ENCODE peak calls at places on chromosomes 12 and 14, in nine cellular contexts. N is astrocyte of the spinal cord; R is T-helper 2 cell treated with Interferon-gamma antibody and Interleukin-4, amounts not matched to agents 5 μg/mL and 100 μg/mL, for 36 hours; O is choroid plexus epithelial cell; P is nephron progenitor cell; B is fibroblast of lung; Q is amniotic stem cell; F is GM12865; J is posterior cingulate gyrus. T is an unnamed sample.
A peak's percentile ranks its signal among the peaks of the same experiment; 100 is the strongest.

GRCh38 chr12:116710367-116710766 is 27.5 kb downstream of the SPRING1 start:
- DNase-seq in R (no peak), O (no peak), Q (no peak), F (no peak), J (no peak), P (no peak), N (no peak), B (no peak), T (no peak)

GRCh38 chr12:47729233-47729632 is 3.9 kb upstream of the ENDOU start:
- DNase-seq in Q (no peak), O (no peak), F (no peak), R (no peak), J (no peak), P (no peak), N (peak; percentile 15), B (peak; percentile 29), T (no peak)

GRCh38 chr12:109053382-109054123 is 1.2 kb downstream of the USP30 start:
- DNase-seq in F (peak; percentile 64), B (no peak), J (no peak), O (peak; percentile 25), P (no peak), Q (no peak), N (no peak), R (peak; percentile 33), T (no peak)

GRCh38 chr12:75439048-75439447 is 41.5 kb upstream of the GLIPR1 start:
- DNase-seq in P (no peak), N (no peak), O (no peak), Q (no peak), B (peak; percentile 45), J (no peak), R (no peak), F (no peak), T (no peak)

GRCh38 chr12:46124848-46125619 is 134.7 kb upstream of the SCAF11 start:
- DNase-seq in J (peak; percentile 57), O (peak; percentile 93), B (peak; percentile 81), P (peak; percentile 47), Q (peak; percentile 35), N (peak; percentile 85), R (peak; percentile 22), F (peak; percentile 80), T (peak; percentile 54)

GRCh38 chr14:41607119-41607785 is 576 bp downstream of the LRFN5 start:
- DNase-seq in O (peak; percentile 32), Q (no peak), N (peak; percentile 56), B (peak; percentile 19), R (no peak), J (peak; percentile 26), P (peak; percentile 22), F (no peak), T (no peak)

GRCh38 chr12:16453319-16453718 is 105.9 kb downstream of the MGST1 start:
- DNase-seq in N (no peak), F (no peak), Q (no peak), P (no peak), O (no peak), R (no peak), J (no peak), B (no peak), T (no peak)

GRCh38 chr12:12473223-12473622 is 89.4 kb downstream of the DUSP16 start:
- DNase-seq in P (no peak), F (no peak), O (no peak), R (no peak), J (no peak), Q (no peak), N (no peak), B (no peak), T (no peak)

GRCh38 chr14:102922490-102923200 is at the start of gene AMN:
- DNase-seq in P (no peak), Q (no peak), J (no peak), R (peak; percentile 9), O (no peak), F (peak; percentile 58), N (no peak), B (no peak), T (peak; percentile 9)

GRCh38 chr12:75471928-75472865 is 8.4 kb upstream of the GLIPR1 start:
- DNase-seq in Q (no peak), P (no peak), F (no peak), J (no peak), R (no peak), O (no peak), N (no peak), B (no peak), T (no peak)

GRCh38 chr12:89200217-89200616 is 152.1 kb downstream of the DUSP6 start:
- DNase-seq in B (no peak), J (no peak), R (no peak), P (no peak), F (no peak), O (no peak), N (no peak), Q (no peak), T (no peak)

GRCh38 chr14:90426663-90427062 is 29.8 kb downstream of the CALM1 start:
- DNase-seq in Q (no peak), F (no peak), O (peak; percentile 76), R (no peak), P (no peak), B (peak; percentile 36), J (no peak), N (peak; percentile 10), T (peak; percentile 71)

GRCh38 chr12:20629414-20630156 is 65.5 kb upstream of the SLCO1C1 start:
- DNase-seq in Q (no peak), J (no peak), F (no peak), B (peak; percentile 79), O (peak; percentile 86), P (no peak), R (no peak), N (peak; percentile 68), T (no peak)

GRCh38 chr12:111304642-111305071 is 64.2 kb downstream of the PHETA1 start:
- DNase-seq in N (peak; percentile 8), P (peak; percentile 50), F (peak; percentile 47), R (no peak), Q (no peak), J (no peak), O (peak; percentile 13), B (no peak), T (no peak)

GRCh38 chr12:111404362-111405148 is 1.2 kb upstream of the SH2B3 start:
- DNase-seq in Q (no peak), B (peak; percentile 47), J (no peak), O (peak; percentile 67), N (no peak), F (peak; percentile 86), P (peak; percentile 33), R (peak; percentile 77), T (no peak)

GRCh38 chr14:23539209-23539866 is 12.2 kb downstream of the ZFHX2 start:
- DNase-seq in F (peak; percentile 49), N (peak; percentile 31), R (no peak), Q (no peak), B (no peak), O (peak; percentile 63), J (no peak), P (peak; percentile 71), T (peak; percentile 59)

GRCh38 chr14:75456069-75457023 is 28.5 kb downstream of the JDP2 start:
- DNase-seq in J (no peak), N (no peak), B (no peak), F (no peak), R (no peak), P (no peak), O (no peak), Q (no peak), T (no peak)

GRCh38 chr12:57242691-57243454 is 8.1 kb downstream of the STAC3 start:
- DNase-seq in Q (no peak), P (peak; percentile 96), B (peak; percentile 32), R (peak; percentile 66), F (peak; percentile 80), J (peak; percentile 62), N (peak; percentile 47), O (peak; percentile 52), T (peak; percentile 77)

GRCh38 chr14:96081224-96081623 is 42.1 kb downstream of the C14orf132 start:
- DNase-seq in B (no peak), R (no peak), Q (no peak), O (no peak), J (no peak), P (no peak), N (no peak), F (no peak), T (no peak)

GRCh38 chr12:64691793-64692583 is 67.2 kb downstream of the GNS start:
- DNase-seq in J (no peak), F (no peak), N (peak; percentile 32), P (no peak), B (no peak), R (no peak), O (no peak), Q (no peak), T (no peak)

GRCh38 chr14:64440494-64440893 is 24.8 kb upstream of the AKAP5 start:
- DNase-seq in O (peak; percentile 74), R (no peak), Q (no peak), N (no peak), B (no peak), F (no peak), J (no peak), P (no peak), T (no peak)

GRCh38 chr12:122909442-122910288 is 13.7 kb upstream of the VPS37B start:
- DNase-seq in N (no peak), F (no peak), B (no peak), P (no peak), R (no peak), O (no peak), Q (no peak), J (peak; percentile 61), T (no peak)

GRCh38 chr12:86137936-86138335 is 118.3 kb downstream of the MGAT4C start:
- DNase-seq in R (no peak), F (no peak), P (no peak), O (peak; percentile 50), Q (peak; percentile 80), J (no peak), N (peak; percentile 52), B (peak; percentile 92), T (no peak)

GRCh38 chr12:56716933-56717880 is 7.9 kb downstream of the NACA start:
- DNase-seq in R (no peak), F (no peak), P (no peak), N (no peak), O (no peak), J (no peak), B (no peak), Q (no peak), T (no peak)

GRCh38 chr12:87160848-87161601 is 868.2 kb downstream of the C12orf50 start:
- DNase-seq in J (no peak), B (no peak), O (no peak), N (no peak), F (no peak), R (no peak), Q (peak; percentile 29), P (no peak), T (no peak)

GRCh38 chr14:99391671-99392070 is 89.0 kb downstream of the SETD3 start:
- DNase-seq in B (peak; percentile 74), O (no peak), Q (no peak), R (no peak), P (no peak), N (peak; percentile 25), J (no peak), F (no peak), T (no peak)

GRCh38 chr14:103091041-103091882 is 3.3 kb upstream of the EXOC3L4 start:
- DNase-seq in B (peak; percentile 19), R (peak; percentile 69), Q (no peak), F (peak; percentile 79), J (no peak), N (no peak), P (peak; percentile 82), O (peak; percentile 53), T (peak; percentile 81)

GRCh38 chr12:105613269-105613668 is 282.8 kb downstream of the C12orf75 start:
- DNase-seq in J (no peak), P (no peak), O (no peak), B (no peak), F (no peak), R (no peak), N (no peak), Q (no peak), T (no peak)

GRCh38 chr12:108106599-108106998 is 22.5 kb upstream of the WSCD2 start:
- DNase-seq in P (no peak), N (no peak), Q (no peak), B (no peak), J (no peak), O (no peak), F (no peak), R (no peak), T (no peak)

GRCh38 chr14:24351517-24351916 is 11.7 kb upstream of the RIPK3 start:
- DNase-seq in O (peak; percentile 68), N (no peak), R (no peak), Q (no peak), F (no peak), J (no peak), P (no peak), B (no peak), T (no peak)

GRCh38 chr12:101086490-101086889 is 123.5 kb downstream of the SLC5A8 start:
- DNase-seq in O (peak; percentile 31), Q (no peak), N (peak; percentile 35), R (no peak), P (peak; percentile 20), B (peak; percentile 84), J (no peak), F (no peak), T (no peak)

T was measured in BE2C.